ENCODE peak calls at places on chromosomes 2 and 18, in eight cellular contexts. Z, K, Q, E, U, S, M and F are unnamed samples.

GRCh38 chr2:186575302-186575701 is 14.6 kb upstream of the ITGAV start:
- DNase-seq in Q (no peak), Z (no peak), S (no peak), E (peak), K (no peak), U (no peak), M (no peak), F (no peak)

GRCh38 chr2:192087398-192087958 is 107.3 kb downstream of the TMEFF2 start:
- DNase-seq in M (no peak), E (no peak), Z (no peak), Q (no peak), K (no peak), U (no peak), S (no peak), F (no peak)

GRCh38 chr18:70332694-70333093 is 43.8 kb downstream of the SOCS6 start:
- DNase-seq in Z (no peak), E (no peak), M (no peak), S (no peak), Q (no peak), K (no peak), U (no peak), F (no peak)

GRCh38 chr2:71680925-71681324 is 227.6 kb downstream of the DYSF start:
- DNase-seq in M (peak), E (no peak), S (no peak), Q (no peak), U (no peak), Z (no peak), K (no peak), F (no peak)

GRCh38 chr18:58222439-58223125 is 178.6 kb downstream of the NEDD4L start:
- DNase-seq in K (no peak), M (no peak), Z (no peak), U (no peak), E (no peak), Q (no peak), S (no peak), F (no peak)

GRCh38 chr18:45677408-45677807 is 46.6 kb upstream of the SLC14A1 start:
- DNase-seq in Q (no peak), K (no peak), S (peak), U (no peak), M (no peak), E (no peak), Z (no peak), F (no peak)

GRCh38 chr2:5041501-5041900 is 650.7 kb upstream of the SOX11 start:
- DNase-seq in S (no peak), U (no peak), K (no peak), Z (no peak), Q (no peak), M (no peak), E (no peak), F (no peak)

GRCh38 chr2:3099860-3100234 is 277.8 kb downstream of the EIPR1 start:
- DNase-seq in E (no peak), Q (no peak), U (no peak), M (no peak), S (no peak), K (no peak), Z (no peak), F (no peak)

GRCh38 chr18:23588836-23589560 is 2.7 kb upstream of the NPC1 start:
- DNase-seq in Z (no peak), U (no peak), S (no peak), M (no peak), Q (no peak), E (no peak), K (no peak), F (no peak)

GRCh38 chr2:222613715-222614331 is 42.1 kb downstream of the FARSB start:
- DNase-seq in E (peak), S (no peak), Z (peak), M (no peak), U (no peak), Q (no peak), K (no peak), F (no peak)

GRCh38 chr2:191220671-191221070 is 24.5 kb upstream of the MYO1B start:
- DNase-seq in Z (no peak), S (no peak), E (no peak), U (no peak), M (no peak), Q (no peak), K (no peak), F (no peak)

GRCh38 chr2:23221901-23222300 is 163.1 kb upstream of the KLHL29 start:
- DNase-seq in S (peak), E (no peak), Z (no peak), Q (no peak), M (no peak), K (no peak), U (no peak), F (no peak)

GRCh38 chr18:985301-985700 is 80.6 kb downstream of the ADCYAP1 start:
- DNase-seq in M (no peak), K (no peak), Q (no peak), E (no peak), U (no peak), S (no peak), Z (no peak), F (no peak)

GRCh38 chr18:56139792-56140254 is 498.6 kb downstream of the TXNL1 start:
- DNase-seq in K (no peak), U (no peak), Z (no peak), Q (no peak), E (peak), M (no peak), S (no peak), F (no peak)

GRCh38 chr2:46266134-46266533 is 31.1 kb upstream of the EPAS1 start:
- DNase-seq in M (no peak), Z (no peak), Q (no peak), S (no peak), K (no peak), U (no peak), E (no peak), F (no peak)

GRCh38 chr2:28639836-28640235 is 111.8 kb upstream of the PPP1CB start:
- DNase-seq in K (no peak), Z (peak), Q (no peak), E (no peak), U (peak), S (peak), M (peak), F (no peak)

GRCh38 chr2:3498783-3499394 is 20.4 kb downstream of the ADI1 start:
- DNase-seq in U (no peak), E (no peak), Z (no peak), M (no peak), K (no peak), Q (no peak), S (no peak), F (no peak)

GRCh38 chr18:63488160-63488559 is 11.4 kb downstream of the SERPINB5 start:
- DNase-seq in K (no peak), Q (no peak), S (no peak), Z (no peak), U (no peak), M (no peak), E (no peak), F (no peak)